ENCODE peak calls at places on chromosomes 4 and X, in nine cellular contexts. D, Y, M, P, S, Q, I, A and E are unnamed samples.

GRCh38 chr4:104490770-104491395 is 3.8 kb downstream of the CXXC4 start:
- DNase-seq in D (no peak), Y (peak), M (peak), P (no peak), S (peak), Q (peak), I (peak), A (peak), E (peak)

GRCh38 chrX:141879616-141880015 is 24.1 kb upstream of the MAGEC1 start:
- DNase-seq in D (no peak), Y (no peak), M (no peak), P (no peak), S (no peak), Q (no peak), I (no peak), A (no peak), E (no peak)

GRCh38 chr4:8266508-8266907 is 3.0 kb upstream of the HTRA3 start:
- DNase-seq in D (no peak), Y (no peak), M (no peak), P (no peak), S (no peak), Q (no peak), I (no peak), A (no peak), E (no peak)

GRCh38 chr4:144658908-144659307 is 13.0 kb downstream of the HHIP start:
- DNase-seq in D (no peak), Y (no peak), M (no peak), P (no peak), S (no peak), Q (no peak), I (no peak), A (no peak), E (no peak)

GRCh38 chrX:109826954-109827708 is 94.1 kb upstream of the ACSL4 start:
- DNase-seq in D (no peak), Y (no peak), M (no peak), P (no peak), S (no peak), Q (no peak), I (peak), A (no peak), E (no peak)

GRCh38 chr4:1395941-1396805 is 10.1 kb downstream of the NKX1-1 start:
- DNase-seq in D (no peak), Y (no peak), M (no peak), P (no peak), S (no peak), Q (no peak), I (no peak), A (no peak), E (no peak)

GRCh38 chr4:90792689-90793088 is 665.5 kb downstream of the CCSER1 start:
- DNase-seq in D (no peak), Y (no peak), M (no peak), P (no peak), S (no peak), Q (no peak), I (no peak), A (no peak), E (no peak)

GRCh38 chr4:62550106-62550505 is 1350.0 kb downstream of the ADGRL3 start:
- DNase-seq in D (no peak), Y (no peak), M (no peak), P (no peak), S (no peak), Q (no peak), I (no peak), A (no peak), E (no peak)

GRCh38 chr4:65592089-65592488 is 78.2 kb downstream of the EPHA5 start:
- DNase-seq in D (no peak), Y (no peak), M (no peak), P (no peak), S (no peak), Q (no peak), I (no peak), A (no peak), E (no peak)

GRCh38 chrX:118652717-118653116 is 74.7 kb upstream of the IL13RA1 start:
- DNase-seq in D (no peak), Y (no peak), M (peak), P (no peak), S (no peak), Q (no peak), I (peak), A (no peak), E (no peak)

GRCh38 chr4:129008096-129008495 is 85.2 kb downstream of the SCLT1 start:
- DNase-seq in D (no peak), Y (no peak), M (no peak), P (no peak), S (no peak), Q (no peak), I (no peak), A (no peak), E (no peak)

GRCh38 chrX:151687635-151688034 is 7.6 kb upstream of the PRRG3 start:
- DNase-seq in D (no peak), Y (no peak), M (no peak), P (no peak), S (no peak), Q (no peak), I (no peak), A (no peak), E (no peak)

GRCh38 chr4:108141213-108142045 is 27.3 kb downstream of the LEF1 start:
- DNase-seq in D (no peak), Y (no peak), M (no peak), P (no peak), S (no peak), Q (no peak), I (no peak), A (no peak), E (no peak)

GRCh38 chr4:168522371-168522770 is 25.5 kb downstream of the PALLD start:
- DNase-seq in D (no peak), Y (no peak), M (no peak), P (no peak), S (no peak), Q (no peak), I (no peak), A (no peak), E (no peak)

GRCh38 chr4:108519911-108520310 is 100.5 kb upstream of the RPL34 start:
- DNase-seq in D (no peak), Y (no peak), M (no peak), P (no peak), S (no peak), Q (no peak), I (no peak), A (no peak), E (no peak)

GRCh38 chr4:124851741-124852140 is 139.2 kb upstream of the ANKRD50 start:
- DNase-seq in D (no peak), Y (no peak), M (no peak), P (no peak), S (no peak), Q (no peak), I (peak), A (no peak), E (no peak)

GRCh38 chr4:171517883-171518282 is 295.3 kb upstream of the GALNTL6 start:
- DNase-seq in D (no peak), Y (no peak), M (no peak), P (no peak), S (no peak), Q (no peak), I (no peak), A (no peak), E (no peak)

GRCh38 chr4:26838055-26838842 is 22.4 kb upstream of the STIM2 start:
- DNase-seq in D (no peak), Y (no peak), M (no peak), P (no peak), S (no peak), Q (no peak), I (no peak), A (no peak), E (peak)

GRCh38 chr4:173124209-173124865 is 44.3 kb upstream of the GALNT7 start:
- DNase-seq in D (no peak), Y (no peak), M (no peak), P (no peak), S (no peak), Q (no peak), I (no peak), A (no peak), E (no peak)

GRCh38 chrX:96771500-96771899 is 86.9 kb downstream of the DIAPH2 start:
- DNase-seq in D (no peak), Y (no peak), M (no peak), P (no peak), S (no peak), Q (no peak), I (no peak), A (no peak), E (no peak)

GRCh38 chr4:181908168-181908567 is 335.0 kb upstream of the TENM3 start:
- DNase-seq in D (no peak), Y (no peak), M (no peak), P (no peak), S (no peak), Q (no peak), I (no peak), A (no peak), E (no peak)

GRCh38 chrX:134626434-134626833 is 31.8 kb downstream of the PLAC1 start:
- DNase-seq in D (no peak), Y (no peak), M (no peak), P (no peak), S (no peak), Q (no peak), I (peak), A (no peak), E (no peak)